ENCODE peak calls at places on chromosome 6, in six cellular contexts. One of them, this sample, is unnamed.

GRCh38 chr6:100880149-100880900 is 804 bp downstream of the ASCC3 start:
- DNase-seq in H1: no peak
- DNase-seq in HepG2: peak
- DNase-seq in K562: no peak
- DNase-seq in GM12878: no peak
- DNase-seq in GM12891: no peak
- DNase-seq in this sample: no peak

GRCh38 chr6:19664878-19665715 is 172.1 kb upstream of the ID4 start:
- DNase-seq in H1: no peak
- DNase-seq in HepG2: no peak
- DNase-seq in K562: no peak
- DNase-seq in GM12878: no peak
- DNase-seq in GM12891: no peak
- DNase-seq in this sample: no peak

GRCh38 chr6:89297695-89298351 is 17.3 kb downstream of the GABRR2 start:
- DNase-seq in H1: no peak
- DNase-seq in HepG2: peak
- DNase-seq in K562: peak
- DNase-seq in GM12878: peak
- DNase-seq in GM12891: peak
- DNase-seq in this sample: peak

GRCh38 chr6:133894795-133895401 is 6.0 kb downstream of the TCF21 start:
- DNase-seq in H1: no peak
- DNase-seq in HepG2: no peak
- DNase-seq in K562: no peak
- DNase-seq in GM12878: no peak
- DNase-seq in GM12891: no peak
- DNase-seq in this sample: no peak

GRCh38 chr6:10478187-10479040 is 42.7 kb upstream of the GCNT2 start:
- DNase-seq in H1: no peak
- DNase-seq in HepG2: peak
- DNase-seq in K562: peak
- DNase-seq in GM12878: no peak
- DNase-seq in GM12891: no peak
- DNase-seq in this sample: no peak

GRCh38 chr6:82211326-82211725 is 36.2 kb downstream of the IBTK start:
- DNase-seq in H1: no peak
- DNase-seq in HepG2: no peak
- DNase-seq in K562: no peak
- DNase-seq in GM12878: no peak
- DNase-seq in GM12891: no peak
- DNase-seq in this sample: no peak

GRCh38 chr6:20900396-20901160 is 366.3 kb downstream of the CDKAL1 start:
- DNase-seq in H1: no peak
- DNase-seq in HepG2: no peak
- DNase-seq in K562: no peak
- DNase-seq in GM12878: no peak
- DNase-seq in GM12891: no peak
- DNase-seq in this sample: no peak

GRCh38 chr6:118522422-118522821 is 25.7 kb upstream of the PLN start:
- DNase-seq in H1: no peak
- DNase-seq in HepG2: no peak
- DNase-seq in K562: no peak
- DNase-seq in GM12878: no peak
- DNase-seq in GM12891: no peak
- DNase-seq in this sample: no peak

GRCh38 chr6:866316-866715 is 173.4 kb upstream of the EXOC2 start:
- DNase-seq in H1: no peak
- DNase-seq in HepG2: no peak
- DNase-seq in K562: no peak
- DNase-seq in GM12878: no peak
- DNase-seq in GM12891: no peak
- DNase-seq in this sample: no peak

GRCh38 chr6:107185570-107185969 is 70.3 kb upstream of the BEND3 start:
- DNase-seq in H1: no peak
- DNase-seq in HepG2: peak
- DNase-seq in K562: no peak
- DNase-seq in GM12878: no peak
- DNase-seq in GM12891: no peak
- DNase-seq in this sample: no peak

GRCh38 chr6:17427062-17427461 is 33.7 kb downstream of the CAP2 start:
- DNase-seq in H1: no peak
- DNase-seq in HepG2: no peak
- DNase-seq in K562: no peak
- DNase-seq in GM12878: no peak
- DNase-seq in GM12891: no peak
- DNase-seq in this sample: no peak

GRCh38 chr6:168574699-168575195 is 133.8 kb downstream of the SMOC2 start:
- DNase-seq in H1: peak
- DNase-seq in HepG2: no peak
- DNase-seq in K562: no peak
- DNase-seq in GM12878: no peak
- DNase-seq in GM12891: no peak
- DNase-seq in this sample: no peak

GRCh38 chr6:14841901-14842421 is 403.9 kb upstream of the JARID2 start:
- DNase-seq in H1: no peak
- DNase-seq in HepG2: no peak
- DNase-seq in K562: no peak
- DNase-seq in GM12878: no peak
- DNase-seq in GM12891: no peak
- DNase-seq in this sample: no peak

GRCh38 chr6:170360476-170360875 is 53.9 kb downstream of the FAM120B start:
- DNase-seq in H1: no peak
- DNase-seq in HepG2: no peak
- DNase-seq in K562: no peak
- DNase-seq in GM12878: no peak
- DNase-seq in GM12891: no peak
- DNase-seq in this sample: no peak

GRCh38 chr6:40399888-40400468 is 187.2 kb downstream of the LRFN2 start:
- DNase-seq in H1: no peak
- DNase-seq in HepG2: no peak
- DNase-seq in K562: no peak
- DNase-seq in GM12878: no peak
- DNase-seq in GM12891: no peak
- DNase-seq in this sample: no peak

GRCh38 chr6:43809417-43810305 is 39.6 kb downstream of the VEGFA start:
- DNase-seq in H1: no peak
- DNase-seq in HepG2: peak
- DNase-seq in K562: peak
- DNase-seq in GM12878: no peak
- DNase-seq in GM12891: no peak
- DNase-seq in this sample: no peak

GRCh38 chr6:89132087-89132486 is 13.8 kb upstream of the PM20D2 start:
- DNase-seq in H1: no peak
- DNase-seq in HepG2: no peak
- DNase-seq in K562: no peak
- DNase-seq in GM12878: no peak
- DNase-seq in GM12891: no peak
- DNase-seq in this sample: no peak

GRCh38 chr6:133568970-133569889 is 319.7 kb upstream of the TCF21 start:
- DNase-seq in H1: no peak
- DNase-seq in HepG2: peak
- DNase-seq in K562: peak
- DNase-seq in GM12878: no peak
- DNase-seq in GM12891: no peak
- DNase-seq in this sample: no peak

GRCh38 chr6:114418304-114418972 is 75.6 kb upstream of the HS3ST5 start:
- DNase-seq in H1: no peak
- DNase-seq in HepG2: no peak
- DNase-seq in K562: no peak
- DNase-seq in GM12878: no peak
- DNase-seq in GM12891: no peak
- DNase-seq in this sample: no peak

GRCh38 chr6:162615016-162615717 is 112.4 kb downstream of the PRKN start:
- DNase-seq in H1: no peak
- DNase-seq in HepG2: no peak
- DNase-seq in K562: no peak
- DNase-seq in GM12878: no peak
- DNase-seq in GM12891: no peak
- DNase-seq in this sample: no peak

GRCh38 chr6:52667572-52667971 is 3.3 kb upstream of the TMEM14A start:
- DNase-seq in H1: no peak
- DNase-seq in HepG2: no peak
- DNase-seq in K562: no peak
- DNase-seq in GM12878: peak
- DNase-seq in GM12891: no peak
- DNase-seq in this sample: no peak

GRCh38 chr6:119210596-119210995 is 132.1 kb upstream of the FAM184A start:
- DNase-seq in H1: no peak
- DNase-seq in HepG2: no peak
- DNase-seq in K562: no peak
- DNase-seq in GM12878: no peak
- DNase-seq in GM12891: no peak
- DNase-seq in this sample: no peak

GRCh38 chr6:121971886-121972285 is 427.6 kb upstream of the HSF2 start:
- DNase-seq in H1: no peak
- DNase-seq in HepG2: no peak
- DNase-seq in K562: no peak
- DNase-seq in GM12878: no peak
- DNase-seq in GM12891: no peak
- DNase-seq in this sample: no peak

GRCh38 chr6:37965964-37966676 is 146.6 kb downstream of the ZFAND3 start:
- DNase-seq in H1: no peak
- DNase-seq in HepG2: peak
- DNase-seq in K562: no peak
- DNase-seq in GM12878: no peak
- DNase-seq in GM12891: no peak
- DNase-seq in this sample: no peak

GRCh38 chr6:25465931-25466330 is 186.1 kb upstream of the SCGN start:
- DNase-seq in H1: no peak
- DNase-seq in HepG2: no peak
- DNase-seq in K562: no peak
- DNase-seq in GM12878: no peak
- DNase-seq in GM12891: no peak
- DNase-seq in this sample: no peak

DNA sequence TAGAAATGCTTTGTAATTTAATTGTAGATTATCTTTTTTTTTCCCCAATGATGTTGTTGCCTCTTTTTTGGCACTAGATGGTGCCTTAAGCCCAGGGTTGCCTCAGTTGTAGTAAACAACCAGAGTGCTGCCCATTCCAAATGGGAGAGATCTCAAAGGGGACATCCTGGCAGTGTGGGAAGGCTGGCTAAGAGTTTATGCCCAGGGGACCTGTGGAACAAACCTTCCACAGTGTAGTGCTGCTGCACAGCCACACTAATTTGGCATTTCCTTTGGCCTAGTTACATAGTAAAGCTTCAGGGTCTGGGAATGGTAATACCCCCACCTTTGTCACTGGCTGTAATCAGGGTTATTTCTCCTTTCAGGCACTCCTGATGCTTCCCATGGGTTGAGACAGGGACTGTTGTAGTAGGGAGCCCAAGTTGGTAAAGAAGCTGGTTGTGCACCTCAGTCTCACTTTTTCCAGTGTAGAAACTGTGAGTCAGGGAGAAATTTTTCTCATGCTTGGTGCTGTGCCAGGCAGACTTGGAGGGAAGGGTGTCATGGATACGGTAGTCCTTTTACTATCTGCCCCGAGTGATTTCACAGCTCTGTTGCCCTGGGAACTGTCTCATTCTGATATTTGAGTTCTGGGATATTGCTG is 177.8 kb upstream of the ECI2 start:
- DNase-seq in H1: no peak
- DNase-seq in HepG2: no peak
- DNase-seq in K562: no peak
- DNase-seq in GM12878: no peak
- DNase-seq in GM12891: no peak
- DNase-seq in this sample: no peak
- TF ChIP-seq POLR2A in H1: no peak
- TF ChIP-seq POLR2A in HepG2: no peak
- TF ChIP-seq POLR2A in K562: no peak
- TF ChIP-seq POLR2A in GM12878: no peak
- TF ChIP-seq POLR2A in GM12891: no peak
- TF ChIP-seq POLR2A in this sample: no peak

GRCh38 chr6:41756354-41756753 is 9.2 kb upstream of the PGC start:
- DNase-seq in H1: no peak
- DNase-seq in HepG2: no peak
- DNase-seq in K562: no peak
- DNase-seq in GM12878: no peak
- DNase-seq in GM12891: no peak
- DNase-seq in this sample: no peak
- TF ChIP-seq POLR2AphosphoS5 in H1: no peak
- TF ChIP-seq POLR2AphosphoS5 in HepG2: no peak
- TF ChIP-seq POLR2AphosphoS5 in K562: no peak
- TF ChIP-seq POLR2AphosphoS5 in GM12878: no peak
- TF ChIP-seq POLR2AphosphoS5 in GM12891: no peak
- TF ChIP-seq POLR2AphosphoS5 in this sample: no peak

GRCh38 chr6:78615430-78615904 is 251.9 kb upstream of the IRAK1BP1 start:
- DNase-seq in H1: no peak
- DNase-seq in HepG2: no peak
- DNase-seq in K562: no peak
- DNase-seq in GM12878: peak
- DNase-seq in GM12891: no peak
- DNase-seq in this sample: no peak
- TF ChIP-seq TAF1 in H1: no peak
- TF ChIP-seq TAF1 in HepG2: no peak
- TF ChIP-seq TAF1 in K562: no peak
- TF ChIP-seq TAF1 in GM12878: no peak
- TF ChIP-seq TAF1 in GM12891: no peak
- TF ChIP-seq TAF1 in this sample: no peak

DNA sequence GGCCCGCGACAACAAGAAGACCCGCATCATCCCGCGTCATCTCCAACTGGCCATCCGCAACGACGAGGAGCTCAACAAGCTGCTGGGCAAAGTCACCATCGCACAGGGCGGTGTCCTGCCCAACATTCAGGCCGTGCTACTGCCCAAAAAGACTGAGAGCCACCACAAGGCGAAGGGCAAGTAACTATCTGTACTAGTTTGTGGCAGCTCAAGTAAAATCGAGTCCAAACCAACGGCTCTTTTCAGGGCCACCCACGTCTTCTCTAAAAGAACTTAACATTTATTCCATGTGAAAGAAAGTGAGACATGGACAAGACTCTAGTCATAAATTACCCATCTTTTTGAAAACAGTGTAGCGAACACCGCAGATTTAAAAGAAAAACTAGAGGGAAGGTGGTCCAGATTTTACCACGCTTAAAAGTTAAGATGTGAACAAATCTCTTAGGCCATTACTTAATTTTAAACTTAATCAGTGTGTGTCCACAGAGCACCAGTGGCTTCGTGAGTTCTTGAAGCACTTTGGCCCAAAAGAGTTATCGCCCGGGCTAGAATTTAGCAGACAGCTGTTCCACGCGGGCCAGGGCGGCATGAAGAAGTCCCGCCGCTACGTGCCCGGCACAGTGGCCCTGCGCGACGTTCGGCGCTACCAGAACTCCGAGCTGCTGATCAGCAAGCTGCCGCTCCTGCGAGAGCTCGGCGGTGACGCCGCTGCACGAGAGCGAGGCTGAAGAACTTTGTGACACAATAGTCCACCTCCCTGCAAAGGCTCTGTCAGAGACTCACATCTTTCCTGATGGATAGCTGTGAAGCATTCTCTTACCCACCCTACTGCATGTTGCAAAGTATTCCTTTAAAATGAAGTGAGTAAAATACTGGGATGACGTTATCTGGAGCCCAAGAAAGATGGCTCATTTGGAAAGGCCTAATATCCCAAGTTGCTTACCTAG is 113.9 kb upstream of the PRSS16 start:
- DNase-seq in H1: peak
- DNase-seq in HepG2: peak
- DNase-seq in K562: no peak
- DNase-seq in GM12878: peak
- DNase-seq in GM12891: no peak
- DNase-seq in this sample: no peak
- TF ChIP-seq POLR2A in H1: peak
- TF ChIP-seq POLR2A in HepG2: peak
- TF ChIP-seq POLR2A in K562: peak
- TF ChIP-seq POLR2A in GM12878: peak
- TF ChIP-seq POLR2A in GM12891: peak
- TF ChIP-seq POLR2A in this sample: peak